ENCODE peak calls at places on chromosomes 4 and X, in ten cellular contexts. T is lower lobe of right lung, V is upper lobe of right lung, J is stomach, N is adrenal gland, B is iPS DF 6.9, F is IMR-90, K is right cardiac atrium, L is neuronal stem cell, Z is mammary epithelial cell. W is an unnamed sample.
A peak's percentile ranks its signal among the peaks of the same experiment; 100 is the strongest.

GRCh38 chr4:132063829-132064228 is 1085.3 kb upstream of the PCDH10 start:
- DNase-seq in N (no peak), T (no peak), V (no peak), F (peak; percentile 55), J (no peak), Z (no peak), L (no peak), B (no peak), K (no peak), W (no peak)

GRCh38 chrX:123818243-123818642 is 41.6 kb upstream of the XIAP start:
- DNase-seq in F (peak; percentile 84), Z (peak; percentile 96), B (no peak), T (no peak), J (peak; percentile 20), K (no peak), V (no peak), N (no peak), L (no peak), W (no peak)

GRCh38 chr4:53019485-53020382 is 157.6 kb downstream of the RASL11B start:
- DNase-seq in V (no peak), B (no peak), F (peak; percentile 71), K (no peak), J (no peak), T (no peak), N (no peak), L (no peak), Z (peak; percentile 51), W (no peak)

GRCh38 chr4:186651624-186652023 is 72.0 kb downstream of the FAT1 start:
- DNase-seq in V (no peak), N (peak; percentile 25), Z (no peak), B (no peak), J (peak; percentile 82), F (no peak), K (peak; percentile 77), L (no peak), T (no peak), W (peak; percentile 77)

GRCh38 chrX:34624416-34624815 is 32.7 kb downstream of the TMEM47 start:
- DNase-seq in F (peak; percentile 15), K (no peak), T (no peak), B (no peak), J (no peak), N (no peak), L (no peak), Z (no peak), V (no peak), W (no peak)

GRCh38 chrX:66544181-66544580 is 94.7 kb downstream of the EDA2R start:
- DNase-seq in F (no peak), B (no peak), T (no peak), Z (no peak), V (no peak), N (no peak), J (no peak), L (no peak), K (no peak), W (no peak)

GRCh38 chr4:121164291-121164690 is at the start of gene TNIP3:
- DNase-seq in F (peak; percentile 55), T (no peak), J (no peak), V (no peak), L (no peak), K (no peak), Z (peak; percentile 69), N (no peak), B (no peak), W (no peak)

GRCh38 chrX:72100824-72101351 is 30.8 kb downstream of the RTL5 start:
- DNase-seq in K (peak; percentile 57), F (no peak), Z (no peak), N (no peak), V (peak; percentile 67), L (no peak), B (no peak), T (no peak), J (peak; percentile 43), W (no peak)

GRCh38 chr4:148514581-148514980 is 72.4 kb upstream of the NR3C2 start:
- DNase-seq in K (no peak), J (no peak), T (no peak), B (no peak), L (no peak), N (no peak), F (no peak), V (no peak), Z (no peak), W (no peak)

GRCh38 chr4:176789955-176790354 is 2.8 kb downstream of the VEGFC start:
- DNase-seq in F (peak; percentile 81), J (no peak), K (no peak), L (no peak), Z (peak; percentile 80), N (no peak), V (no peak), B (no peak), T (no peak), W (no peak)

GRCh38 chrX:144730486-144730885 is 516.8 kb upstream of the SPANXN1 start:
- DNase-seq in T (no peak), N (no peak), J (no peak), B (no peak), V (no peak), K (no peak), Z (peak; percentile 81), L (no peak), F (no peak), W (no peak)

GRCh38 chr4:152456609-152457008 is 79.3 kb downstream of the FBXW7 start:
- DNase-seq in K (no peak), L (no peak), B (no peak), J (no peak), V (no peak), T (no peak), N (no peak), Z (peak; percentile 54), F (peak; percentile 44), W (no peak)

GRCh38 chrX:96835660-96836289 is 47.9 kb upstream of the RPA4 start:
- DNase-seq in Z (no peak), T (no peak), K (no peak), J (no peak), N (no peak), F (no peak), L (no peak), B (no peak), V (no peak), W (no peak)

GRCh38 chrX:17632942-17633341 is 104.4 kb upstream of the SCML1 start:
- DNase-seq in V (no peak), Z (peak; percentile 55), J (no peak), T (no peak), N (no peak), L (no peak), B (no peak), K (no peak), F (peak; percentile 5), W (no peak)

GRCh38 chr4:163758032-163758431 is 263.5 kb downstream of the TMA16 start:
- DNase-seq in V (no peak), F (no peak), L (no peak), N (no peak), B (no peak), J (no peak), K (no peak), Z (no peak), T (no peak), W (no peak)

GRCh38 chr4:132530846-132531245 is 618.2 kb upstream of the PCDH10 start:
- DNase-seq in T (no peak), Z (no peak), J (no peak), N (no peak), L (no peak), B (no peak), V (no peak), F (no peak), K (no peak), W (no peak)

GRCh38 chrX:116379854-116380253 is 56.6 kb upstream of the SLC6A14 start:
- DNase-seq in N (no peak), B (no peak), V (no peak), J (no peak), L (no peak), F (peak; percentile 6), K (peak; percentile 48), T (no peak), Z (peak; percentile 79), W (no peak)

GRCh38 chrX:10111364-10112148 is 45.2 kb upstream of the CLCN4 start:
- DNase-seq in T (no peak), F (peak; percentile 14), K (peak; percentile 47), Z (no peak), J (no peak), V (no peak), L (no peak), B (no peak), N (no peak), W (no peak)

GRCh38 chr4:156837625-156838345 is 133.8 kb downstream of the PDGFC start:
- DNase-seq in T (no peak), K (no peak), N (no peak), Z (no peak), L (no peak), V (no peak), J (no peak), F (no peak), B (no peak), W (no peak)
- H3K27ac ChIP-seq in T (no peak overlapping the region), K (no peak overlapping the region), N (no peak overlapping the region), Z (no peak overlapping the region), L (no peak overlapping the region), V (no peak overlapping the region), J (no peak overlapping the region), F (no peak overlapping the region), B (no peak overlapping the region), W (no peak overlapping the region)

GRCh38 chrX:107741318-107741813 is 34.2 kb downstream of the TSC22D3 start:
- DNase-seq in Z (no peak), V (no peak), L (no peak), N (no peak), T (no peak), B (no peak), K (no peak), J (no peak), F (no peak), W (no peak)
- H3K4me3 ChIP-seq in Z (no peak overlapping the region), V (no peak overlapping the region), L (no peak overlapping the region), N (no peak overlapping the region), T (peak overlapping the region; percentile 2), B (no peak overlapping the region), K (no peak overlapping the region), J (no peak overlapping the region), F (no peak overlapping the region), W (no peak overlapping the region)

GRCh38 chrX:2708601-2709200 is 17.6 kb downstream of the CD99 start:
- DNase-seq in B (no peak), T (no peak), J (no peak), V (no peak), F (no peak), K (no peak), L (no peak), N (no peak), Z (no peak), W (peak; percentile 65)
- H3K4me1 ChIP-seq in B (peaks cover 11% of the 10 kb centered on the region), T (peaks cover 73% of the 10 kb centered on the region), J (peaks cover 70% of the 10 kb centered on the region), V (peaks cover 63% of the 10 kb centered on the region), F (peaks cover 23% of the 10 kb centered on the region), K (peaks cover 48% of the 10 kb centered on the region), L (peaks cover 34% of the 10 kb centered on the region), N (peaks cover 12% of the 10 kb centered on the region), Z (peaks cover 35% of the 10 kb centered on the region), W (peaks cover 1% of the 10 kb centered on the region)

GRCh38 chrX:12700745-12701144 is 90.5 kb upstream of the PRPS2 start:
- DNase-seq in F (no peak), N (no peak), K (no peak), Z (no peak), J (no peak), L (no peak), T (no peak), V (no peak), B (no peak), W (no peak)
- H3K27ac ChIP-seq in F (no peak overlapping the region), N (no peak overlapping the region), K (no peak overlapping the region), Z (no peak overlapping the region), J (no peak overlapping the region), L (no peak overlapping the region), T (no peak overlapping the region), V (no peak overlapping the region), B (no peak overlapping the region), W (no peak overlapping the region)